ENCODE peak calls at places on chromosomes 3 and 15, in five cellular contexts. G, R, L, P and E are unnamed samples.

GRCh38 chr15:34109775-34110663 is 8.1 kb downstream of the PGBD4 start:
- DNase-seq in L (no peak), R (peak), G (no peak), P (peak), E (no peak)

GRCh38 chr15:31472636-31473383 is 146.2 kb downstream of the KLF13 start:
- DNase-seq in G (peak), R (peak), P (no peak), L (peak), E (peak)

GRCh38 chr3:16609927-16610580 is 4.8 kb upstream of the DAZL start:
- DNase-seq in G (no peak), P (no peak), L (no peak), R (no peak), E (no peak)

GRCh38 chr3:195887670-195888069 is 20.7 kb downstream of the TNK2 start:
- DNase-seq in P (no peak), G (no peak), L (no peak), R (no peak), E (no peak)

GRCh38 chr3:135929670-135930069 is 35.9 kb upstream of the PPP2R3A start:
- DNase-seq in R (no peak), G (no peak), P (no peak), L (no peak), E (no peak)

GRCh38 chr15:74535388-74536084 is 5.5 kb upstream of the ARID3B start:
- DNase-seq in G (no peak), R (no peak), L (no peak), P (no peak), E (no peak)

GRCh38 chr3:180947761-180948390 is 35.4 kb downstream of the FXR1 start:
- DNase-seq in G (no peak), L (no peak), P (no peak), R (no peak), E (no peak)

GRCh38 chr3:149377408-149378111 is at the start of gene TM4SF1:
- DNase-seq in G (no peak), L (no peak), P (peak), R (no peak), E (no peak)

GRCh38 chr3:58161435-58162398 is 49.1 kb downstream of the DNASE1L3 start:
- DNase-seq in R (no peak), P (peak), L (no peak), G (no peak), E (no peak)

GRCh38 chr3:45677045-45677436 is 12.2 kb upstream of the SACM1L start:
- DNase-seq in G (peak), P (no peak), R (peak), L (peak), E (peak)